ENCODE peak calls at places on chromosomes 11 and 22, in seven cellular contexts. T, Y, B, L, R, J and E are unnamed samples.

GRCh38 chr11:17014774-17015638 is 792 bp upstream of the PLEKHA7 start:
- DNase-seq in T (peak; percentile 72), Y (peak; percentile 52), B (peak; percentile 89), L (no peak), R (no peak), J (peak; percentile 34), E (peak; percentile 85)

GRCh38 chr11:67286621-67287333 is 2.3 kb upstream of the ANKRD13D start:
- DNase-seq in T (no peak), Y (peak; percentile 74), B (no peak), L (no peak), R (no peak), J (no peak), E (no peak)

GRCh38 chr11:72951193-72951592 is 137.0 kb downstream of the ATG16L2 start:
- DNase-seq in T (no peak), Y (no peak), B (peak; percentile 22), L (no peak), R (peak; percentile 69), J (no peak), E (no peak)

GRCh38 chr11:104713366-104713765 is 184.9 kb downstream of the CASP12 start:
- DNase-seq in T (no peak), Y (no peak), B (no peak), L (no peak), R (peak; percentile 59), J (no peak), E (no peak)

GRCh38 chr11:123481647-123482046 is 51.6 kb downstream of the GRAMD1B start:
- DNase-seq in T (no peak), Y (no peak), B (no peak), L (no peak), R (no peak), J (no peak), E (no peak)

GRCh38 chr11:19956228-19956627 is 204.0 kb downstream of the DBX1 start:
- DNase-seq in T (no peak), Y (no peak), B (no peak), L (no peak), R (no peak), J (no peak), E (no peak)

GRCh38 chr11:86161373-86162255 is 82.9 kb upstream of the EED start:
- DNase-seq in T (no peak), Y (no peak), B (no peak), L (no peak), R (no peak), J (no peak), E (no peak)

GRCh38 chr11:111911563-111912401 is at the start of gene CRYAB:
- DNase-seq in T (no peak), Y (peak; percentile 96), B (peak; percentile 49), L (peak; percentile 94), R (peak; percentile 82), J (peak; percentile 37), E (peak; percentile 97)

GRCh38 chr22:39688186-39688768 is 117.7 kb downstream of the CACNA1I start:
- DNase-seq in T (no peak), Y (no peak), B (no peak), L (no peak), R (no peak), J (no peak), E (no peak)

GRCh38 chr11:113242767-113243397 is 71.5 kb upstream of the TTC12 start:
- DNase-seq in T (no peak), Y (no peak), B (no peak), L (no peak), R (peak; percentile 9), J (no peak), E (no peak)

GRCh38 chr11:61334434-61335354 is 1.7 kb downstream of the TKFC start:
- DNase-seq in T (no peak), Y (peak; percentile 48), B (no peak), L (no peak), R (peak; percentile 57), J (peak; percentile 62), E (peak; percentile 67)

DNA sequence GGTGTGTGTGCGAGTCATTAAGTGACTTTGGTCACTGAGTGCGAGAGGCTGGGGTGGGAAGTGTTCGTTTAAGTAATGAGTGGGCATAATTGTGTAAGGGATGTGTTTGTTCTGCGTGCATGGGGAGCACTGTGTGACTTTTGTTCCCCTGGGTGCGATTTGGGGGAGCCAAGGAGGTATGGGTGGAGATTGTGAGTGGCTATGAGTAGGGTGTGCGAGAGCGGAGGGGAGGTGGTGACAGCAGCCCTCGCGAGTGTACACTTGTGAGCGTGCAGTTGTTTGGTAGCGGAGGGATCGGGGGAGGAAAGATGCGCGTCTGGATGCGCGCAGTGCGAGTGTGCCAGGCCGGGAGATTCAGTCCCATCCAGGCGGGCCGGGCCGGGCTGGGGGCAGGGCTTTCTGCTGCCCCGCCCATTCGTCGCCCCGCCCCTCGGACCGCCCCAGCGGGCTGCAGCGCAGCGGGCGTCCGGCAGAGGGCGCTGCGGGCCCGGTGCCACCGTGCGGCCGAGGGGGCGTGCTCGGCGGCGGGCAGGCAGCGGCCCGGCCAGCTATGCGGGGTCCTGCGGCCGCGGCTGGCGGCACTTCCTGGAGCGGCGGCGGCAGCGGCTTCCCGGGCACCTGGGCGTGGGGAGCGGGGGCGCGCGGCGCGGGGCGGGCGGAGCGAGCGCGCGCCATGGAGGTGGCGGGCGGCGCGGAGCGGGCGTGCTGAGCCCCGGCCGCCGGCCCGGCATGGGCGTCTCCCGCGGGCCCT is at the start of gene DGKZ:
- DNase-seq in T (peak; percentile 98), Y (peak; percentile 93), B (peak; percentile 82), L (peak; percentile 88), R (peak; percentile 74), J (peak; percentile 96), E (peak; percentile 79)
- TF ChIP-seq CTCF in T (peak; percentile 94), Y (peak; percentile 9), B (peak; percentile 98), L (peak; percentile 97), R (peak; percentile 98), J (peak; percentile 60), E (no peak)

GRCh38 chr11:28606930-28607329 is 498.7 kb downstream of the METTL15 start:
- DNase-seq in T (no peak), Y (no peak), B (no peak), L (no peak), R (no peak), J (no peak), E (no peak)
- TF ChIP-seq POLR2A in T (no peak), Y (no peak), B (no peak), L (no peak), R (no peak), J (no peak), E (no peak)

GRCh38 chr11:122440783-122441701 is 214.5 kb upstream of the UBASH3B start:
- DNase-seq in T (peak; percentile 54), Y (peak; percentile 68), B (peak; percentile 29), L (peak; percentile 81), R (no peak), J (no peak), E (peak; percentile 89)
- H3K4me3 ChIP-seq in T (peak overlapping the region; percentile 57), Y (peak overlapping the region; percentile 32), B (peak overlapping the region; percentile 52), L (peak overlapping the region; percentile 45), R (peak overlapping the region; percentile 36), J (no peak overlapping the region), E (no peak overlapping the region)

GRCh38 chr22:19039796-19040580 is 82.2 kb downstream of the DGCR2 start:
- DNase-seq in T (no peak), Y (peak; percentile 30), B (no peak), L (peak; percentile 52), R (no peak), J (no peak), E (no peak)
- TF ChIP-seq CTCF in T (no peak), Y (no peak), B (no peak), L (no peak), R (no peak), J (no peak), E (no peak)

GRCh38 chr11:116950210-116950609 is 112.8 kb upstream of the APOA1 start:
- DNase-seq in T (no peak), Y (no peak), B (no peak), L (no peak), R (no peak), J (no peak), E (no peak)
- TF ChIP-seq POLR2A in T (no peak), Y (no peak), B (no peak), L (no peak), R (no peak), J (no peak), E (no peak)

DNA sequence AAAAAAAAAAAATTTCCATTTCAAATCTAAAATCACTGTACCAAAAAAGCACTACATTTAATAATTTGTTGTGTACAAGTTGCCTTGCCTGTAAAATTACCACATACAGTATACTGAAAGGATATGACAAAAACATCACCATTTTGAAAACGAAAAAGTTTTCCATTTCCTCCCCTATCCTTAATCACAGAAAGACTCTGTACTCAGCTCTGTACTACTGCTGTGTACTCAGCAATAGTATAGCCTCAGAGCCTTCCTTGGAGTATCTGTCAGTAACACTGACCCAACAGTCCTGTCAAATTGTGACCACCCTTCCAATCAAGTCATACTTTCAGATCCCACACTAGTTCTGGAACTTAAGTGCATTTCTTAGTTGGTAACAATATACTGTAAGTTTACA is 48.0 kb downstream of the CELF1 start:
- DNase-seq in T (no peak), Y (no peak), B (no peak), L (no peak), R (no peak), J (no peak), E (no peak)
- H3K4me3 ChIP-seq in T (no peak overlapping the region), Y (no peak overlapping the region), B (no peak overlapping the region), L (no peak overlapping the region), R (no peak overlapping the region), J (no peak overlapping the region), E (no peak overlapping the region)

DNA sequence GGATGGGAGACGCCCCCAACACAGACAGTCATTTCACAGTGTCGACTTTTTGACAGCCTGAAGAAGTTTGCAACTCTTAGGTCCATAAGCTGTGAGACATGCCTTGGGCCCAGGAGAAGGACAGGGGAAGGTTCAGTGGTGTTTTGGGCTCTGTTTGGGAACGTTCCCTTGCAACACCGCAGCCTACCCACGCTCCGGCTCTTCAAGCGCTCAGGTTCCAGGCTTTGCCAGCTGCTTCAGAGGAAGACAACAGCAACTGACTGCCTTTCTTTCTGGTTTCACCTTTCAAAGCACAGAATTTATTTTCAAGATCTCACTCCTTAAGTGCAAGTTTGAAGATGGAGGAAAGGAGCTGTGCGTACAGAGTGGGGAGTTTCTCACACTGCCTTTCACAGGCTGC is 575.8 kb upstream of the B3GAT1 start:
- DNase-seq in T (no peak), Y (no peak), B (no peak), L (no peak), R (no peak), J (no peak), E (no peak)
- TF ChIP-seq CTCF in T (no peak), Y (no peak), B (no peak), L (no peak), R (no peak), J (no peak), E (no peak)

GRCh38 chr11:126583101-126583500 is 227.6 kb downstream of the ST3GAL4 start:
- DNase-seq in T (no peak), Y (no peak), B (no peak), L (no peak), R (no peak), J (no peak), E (no peak)
- TF ChIP-seq POLR2A in T (no peak), Y (no peak), B (no peak), L (no peak), R (no peak), J (no peak), E (no peak)

GRCh38 chr11:121444508-121444907 is 7.6 kb upstream of the SORL1 start:
- DNase-seq in T (no peak), Y (no peak), B (no peak), L (no peak), R (no peak), J (no peak), E (no peak)
- H3K4me3 ChIP-seq in T (no peak overlapping the region), Y (no peak overlapping the region), B (no peak overlapping the region), L (no peak overlapping the region), R (no peak overlapping the region), J (no peak overlapping the region), E (no peak overlapping the region)

GRCh38 chr22:42930810-42931420 is 73.8 kb upstream of the ARFGAP3 start:
- DNase-seq in T (no peak), Y (no peak), B (peak; percentile 33), L (no peak), R (peak; percentile 52), J (no peak), E (no peak)
- TF ChIP-seq CTCF in T (peak; percentile 19), Y (no peak), B (no peak), L (peak; percentile 2), R (peak; percentile 13), J (no peak), E (no peak)